ENCODE peak calls at places on chromosome 17, in five cellular contexts. B is brain microvascular endothelial cell, M is mucosa of descending colon, Q is fibroblast of mammary gland, W is fibroblast of pulmonary artery. T is an unnamed sample.

GRCh38 chr17:67574658-67575293 is 143.0 kb upstream of the NOL11 start:
- DNase-seq in B (no peak), M (no peak), Q (no peak), W (no peak), T (no peak)

GRCh38 chr17:32142857-32143524 is 689 bp downstream of the RHOT1 start:
- DNase-seq in B (peak), M (peak), Q (peak), W (peak), T (no peak)

GRCh38 chr17:28985950-28986713 is 19.7 kb downstream of the SEZ6 start:
- DNase-seq in B (no peak), M (no peak), Q (no peak), W (no peak), T (no peak)

GRCh38 chr17:44518032-44518431 is 14.8 kb upstream of the GPATCH8 start:
- DNase-seq in B (no peak), M (no peak), Q (peak), W (no peak), T (no peak)

GRCh38 chr17:34639706-34640425 is 60.5 kb downstream of the TMEM132E start:
- DNase-seq in B (no peak), M (no peak), Q (no peak), W (no peak), T (no peak)

GRCh38 chr17:72125226-72125651 is 4.4 kb downstream of the SOX9 start:
- DNase-seq in B (no peak), M (no peak), Q (no peak), W (peak), T (no peak)

GRCh38 chr17:81509048-81509686 is 3.4 kb downstream of the ACTG1 start:
- DNase-seq in B (no peak), M (no peak), Q (peak), W (peak), T (no peak)

GRCh38 chr17:35578929-35579448 is 618 bp upstream of the PEX12 start:
- DNase-seq in B (no peak), M (no peak), Q (no peak), W (no peak), T (no peak)

GRCh38 chr17:4163951-4164350 is 21.0 kb downstream of the CYB5D2 start:
- DNase-seq in B (no peak), M (no peak), Q (peak), W (peak), T (no peak)

GRCh38 chr17:9123594-9124553 is 102.6 kb downstream of the NTN1 start:
- DNase-seq in B (no peak), M (no peak), Q (no peak), W (no peak), T (no peak)

GRCh38 chr17:55286681-55287589 is 22.2 kb downstream of the HLF start:
- DNase-seq in B (peak), M (peak), Q (peak), W (peak), T (no peak)

GRCh38 chr17:70604854-70605253 is 435.5 kb downstream of the KCNJ2 start:
- DNase-seq in B (no peak), M (no peak), Q (no peak), W (no peak), T (no peak)

GRCh38 chr17:31803494-31804213 is 55.4 kb downstream of the COPRS start:
- DNase-seq in B (no peak), M (no peak), Q (no peak), W (no peak), T (no peak)

GRCh38 chr17:34519286-34519685 is 60.1 kb upstream of the TMEM132E start:
- DNase-seq in B (no peak), M (no peak), Q (peak), W (no peak), T (no peak)

GRCh38 chr17:32342603-32343325 is 791 bp upstream of the C17orf75 start:
- DNase-seq in B (no peak), M (no peak), Q (no peak), W (no peak), T (no peak)

GRCh38 chr17:55641559-55642160 is 81.0 kb downstream of the TMEM100 start:
- DNase-seq in B (peak), M (no peak), Q (peak), W (peak), T (peak)

GRCh38 chr17:36978810-36979584 is 30.2 kb downstream of the AATF start:
- DNase-seq in B (no peak), M (no peak), Q (no peak), W (peak), T (no peak)

GRCh38 chr17:79990704-79991103 is 45.0 kb downstream of the TBC1D16 start:
- DNase-seq in B (no peak), M (peak), Q (no peak), W (no peak), T (no peak)

GRCh38 chr17:76594676-76595075 is 9.0 kb upstream of the ST6GALNAC2 start:
- DNase-seq in B (no peak), M (no peak), Q (no peak), W (no peak), T (no peak)

GRCh38 chr17:44108440-44109311 is 14.8 kb downstream of the HDAC5 start:
- DNase-seq in B (peak), M (peak), Q (peak), W (peak), T (peak)

GRCh38 chr17:64315032-64315490 is 52.0 kb upstream of the TEX2 start:
- DNase-seq in B (no peak), M (peak), Q (peak), W (peak), T (no peak)

GRCh38 chr17:7856081-7856791 is 1.1 kb downstream of the NAA38 start:
- DNase-seq in B (no peak), M (peak), Q (peak), W (peak), T (no peak)

GRCh38 chr17:8662973-8663372 is 32.4 kb upstream of the MYH10 start:
- DNase-seq in B (no peak), M (no peak), Q (no peak), W (no peak), T (no peak)

GRCh38 chr17:70905796-70906195 is 736.5 kb downstream of the KCNJ2 start:
- DNase-seq in B (peak), M (no peak), Q (peak), W (peak), T (peak)

GRCh38 chr17:46125831-46126230 is 67.4 kb downstream of the KANSL1 start:
- DNase-seq in B (peak), M (no peak), Q (no peak), W (peak), T (no peak)

GRCh38 chr17:35807371-35808144 is 1.7 kb upstream of the TAF15 start:
- DNase-seq in B (no peak), M (no peak), Q (peak), W (peak), T (no peak)

GRCh38 chr17:71764507-71764906 is 356.3 kb upstream of the SOX9 start:
- DNase-seq in B (peak), M (no peak), Q (no peak), W (peak), T (no peak)

GRCh38 chr17:50149425-50150353 is 788 bp downstream of the PPP1R9B start:
- DNase-seq in B (no peak), M (peak), Q (peak), W (peak), T (no peak)

GRCh38 chr17:65173284-65173793 is 36.2 kb downstream of the RGS9 start:
- DNase-seq in B (peak), M (peak), Q (peak), W (peak), T (no peak)

GRCh38 chr17:56638536-56639177 is 45.2 kb downstream of the NOG start:
- DNase-seq in B (no peak), M (no peak), Q (peak), W (no peak), T (no peak)

GRCh38 chr17:82670661-82671060 is 22.4 kb upstream of the WDR45B start:
- DNase-seq in B (no peak), M (peak), Q (no peak), W (no peak), T (no peak)

GRCh38 chr17:82668024-82668630 is 19.9 kb upstream of the WDR45B start:
- DNase-seq in B (no peak), M (peak), Q (no peak), W (no peak), T (no peak)

GRCh38 chr17:82666931-82667667 is 18.9 kb upstream of the WDR45B start:
- DNase-seq in B (no peak), M (peak), Q (no peak), W (no peak), T (no peak)

GRCh38 chr17:82667668-82668000 is 19.4 kb upstream of the WDR45B start:
- DNase-seq in B (no peak), M (peak), Q (no peak), W (no peak), T (no peak)

GRCh38 chr17:82668631-82669099 is 20.4 kb upstream of the WDR45B start:
- DNase-seq in B (peak), M (peak), Q (peak), W (peak), T (no peak)
- H3K4me3 ChIP-seq in B (no peak), M (no peak), Q (no peak), W (no peak), T (peak)

GRCh38 chr17:992933-993332 is 4.0 kb upstream of the TIMM22 start:
- DNase-seq in B (no peak), M (peak), Q (no peak), W (no peak), T (no peak)

GRCh38 chr17:987931-988330 is 8.4 kb upstream of the NXN start:
- DNase-seq in B (no peak), M (no peak), Q (no peak), W (no peak), T (no peak)

GRCh38 chr17:986322-986929 is 6.8 kb upstream of the NXN start:
- DNase-seq in B (no peak), M (no peak), Q (no peak), W (no peak), T (no peak)

GRCh38 chr17:988561-988960 is 8.4 kb upstream of the TIMM22 start:
- DNase-seq in B (no peak), M (no peak), Q (no peak), W (no peak), T (no peak)
- TF ChIP-seq CTCF in B (no peak), M (no peak), Q (no peak), W (no peak), T (no peak)

DNA sequence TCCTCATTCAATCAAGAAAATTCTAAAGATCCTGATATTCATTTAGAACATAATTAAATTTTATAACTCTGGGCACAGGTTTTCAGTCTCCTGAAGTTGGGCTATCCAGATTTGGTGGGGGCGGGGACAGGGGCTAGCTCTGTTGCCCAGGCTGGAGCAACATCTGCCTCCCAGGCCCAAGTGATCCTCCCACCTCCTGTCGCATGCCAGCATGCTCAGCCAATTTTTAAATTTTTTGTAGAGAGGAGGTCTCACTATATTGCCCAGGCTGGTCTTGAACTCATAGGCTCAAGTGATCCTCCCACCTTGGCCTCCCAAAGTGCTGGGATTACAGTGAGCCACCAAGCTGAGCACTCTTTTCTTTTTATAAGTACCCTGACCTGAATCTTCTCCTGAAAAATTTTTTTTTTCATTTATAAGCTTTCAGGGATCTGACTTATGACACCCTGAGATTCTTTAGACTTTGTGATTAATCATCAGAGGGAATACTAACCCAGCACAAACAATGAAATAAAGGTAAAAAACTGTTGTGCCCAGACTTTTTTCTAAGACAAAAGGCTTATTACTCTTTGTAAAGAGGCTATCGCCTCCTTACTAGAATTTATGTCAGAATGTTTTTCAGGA is 62.6 kb downstream of the TUBD1 start:
- DNase-seq in B (peak), M (no peak), Q (peak), W (peak), T (no peak)
- H3K4me3 ChIP-seq in B (no peak), M (no peak), Q (peak), W (peak), T (no peak)

GRCh38 chr17:66525338-66525737 is 222.9 kb downstream of the PRKCA start:
- DNase-seq in B (no peak), M (no peak), Q (no peak), W (no peak), T (no peak)

GRCh38 chr17:66524848-66525247 is 222.4 kb downstream of the PRKCA start:
- DNase-seq in B (no peak), M (no peak), Q (no peak), W (no peak), T (no peak)

GRCh38 chr17:66522591-66523272 is 220.3 kb downstream of the PRKCA start:
- DNase-seq in B (no peak), M (no peak), Q (peak), W (no peak), T (no peak)

GRCh38 chr17:66520986-66521385 is 218.6 kb downstream of the PRKCA start:
- DNase-seq in B (no peak), M (no peak), Q (no peak), W (no peak), T (no peak)

DNA sequence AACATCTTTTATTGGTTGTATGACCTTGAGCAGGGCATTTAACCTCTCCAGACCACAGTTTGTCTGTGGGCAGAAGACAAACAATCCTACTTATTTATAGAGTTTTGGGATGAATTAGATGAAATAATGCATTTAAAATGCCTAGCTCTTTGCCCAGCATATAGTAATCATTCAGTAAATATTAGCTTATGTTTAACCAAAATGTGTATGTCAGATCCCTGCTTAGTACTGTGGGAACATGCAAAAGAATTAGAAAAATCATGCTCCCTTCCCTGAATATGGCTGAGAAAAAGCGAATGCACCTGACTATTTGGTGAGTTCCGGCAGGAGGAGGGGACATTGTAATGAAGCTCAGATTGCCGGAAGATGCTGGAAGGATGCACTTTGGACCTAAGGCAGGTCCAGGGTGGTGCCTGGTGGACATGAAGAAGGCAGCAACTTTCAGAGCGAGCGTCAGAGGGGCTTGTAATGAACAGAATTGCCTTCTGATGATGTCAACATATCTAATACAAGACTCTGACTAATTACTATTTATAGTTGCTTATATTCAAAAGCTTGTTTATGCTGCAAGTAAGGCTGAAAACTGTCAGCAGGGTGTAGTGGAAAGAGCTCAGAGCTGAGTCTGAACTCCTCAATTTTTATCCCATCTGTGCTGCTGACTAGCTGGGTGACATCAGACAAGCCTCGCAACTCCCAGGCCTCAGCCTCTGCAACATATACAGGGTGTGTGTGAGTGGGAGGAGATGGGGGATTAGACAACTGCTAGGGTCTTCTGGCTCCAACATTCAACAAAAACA is 221.2 kb downstream of the PRKCA start:
- DNase-seq in B (no peak), M (no peak), Q (peak), W (peak), T (no peak)
- TF ChIP-seq CTCF in B (no peak), M (no peak), Q (no peak), W (no peak), T (no peak)

DNA sequence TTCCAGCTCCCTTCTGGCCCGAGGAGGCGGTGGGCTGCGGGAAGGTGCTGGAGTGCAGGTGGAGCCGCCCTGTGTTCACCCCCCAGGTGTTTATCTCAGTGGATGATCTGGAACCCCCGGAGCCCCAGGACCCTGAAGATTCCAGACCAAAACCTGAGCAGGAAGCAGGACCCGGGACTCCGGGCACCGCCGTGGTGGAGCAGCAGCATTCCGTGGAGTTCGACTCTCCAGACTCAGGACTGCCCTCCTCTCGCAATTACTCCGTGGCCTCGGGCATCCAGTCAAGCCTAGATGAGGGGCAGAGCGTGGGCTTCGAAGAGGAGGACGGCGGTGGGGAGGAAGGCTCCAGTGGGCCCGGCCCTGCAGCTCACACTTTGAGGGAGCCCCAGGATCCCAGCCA is 25.5 kb downstream of the MNT start:
- DNase-seq in B (no peak), M (no peak), Q (no peak), W (no peak), T (no peak)
- H3K4me3 ChIP-seq in B (no peak), M (no peak), Q (no peak), W (no peak), T (no peak)

DNA sequence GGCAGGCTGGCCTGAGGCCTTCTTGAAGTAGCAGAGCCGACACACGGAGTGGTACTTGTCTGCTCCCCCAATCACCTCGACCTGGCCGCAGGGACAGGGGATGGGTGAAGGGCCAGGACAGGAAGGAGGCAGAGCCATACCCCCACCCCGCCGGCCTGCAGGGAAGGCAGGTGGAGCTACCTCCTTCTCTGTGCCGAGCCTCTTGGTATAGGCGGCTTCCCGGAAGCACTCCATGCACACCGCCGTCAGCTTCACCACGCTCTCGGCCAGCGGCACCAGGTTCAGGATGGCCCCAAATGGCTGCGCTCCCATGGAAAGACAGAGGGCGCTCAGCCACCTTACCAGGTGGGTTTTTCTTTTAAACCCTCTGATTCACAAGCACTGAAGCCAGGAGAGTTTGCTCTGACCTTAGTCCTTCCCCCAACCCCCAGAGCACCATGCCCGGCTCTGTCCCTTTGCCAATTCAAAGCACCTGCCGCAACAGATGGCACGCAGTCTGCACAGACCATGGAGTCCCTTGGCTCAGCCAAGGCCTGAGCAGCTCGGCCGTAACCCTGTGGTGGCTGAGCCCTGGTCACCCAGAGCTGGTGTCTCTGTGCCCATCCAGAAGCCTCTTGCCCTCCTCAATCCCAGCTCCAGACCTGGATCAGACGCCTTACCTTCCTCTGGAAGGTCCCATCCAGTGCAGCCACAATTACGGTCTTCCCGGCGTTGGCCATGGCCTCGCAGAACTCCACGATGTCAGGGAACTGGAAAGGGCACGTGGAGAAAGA is 6.7 kb downstream of the SYNGR2 start:
- DNase-seq in B (no peak), M (no peak), Q (no peak), W (no peak), T (no peak)
- TF ChIP-seq CTCF in B (no peak), M (no peak), Q (no peak), W (no peak), T (no peak)

DNA sequence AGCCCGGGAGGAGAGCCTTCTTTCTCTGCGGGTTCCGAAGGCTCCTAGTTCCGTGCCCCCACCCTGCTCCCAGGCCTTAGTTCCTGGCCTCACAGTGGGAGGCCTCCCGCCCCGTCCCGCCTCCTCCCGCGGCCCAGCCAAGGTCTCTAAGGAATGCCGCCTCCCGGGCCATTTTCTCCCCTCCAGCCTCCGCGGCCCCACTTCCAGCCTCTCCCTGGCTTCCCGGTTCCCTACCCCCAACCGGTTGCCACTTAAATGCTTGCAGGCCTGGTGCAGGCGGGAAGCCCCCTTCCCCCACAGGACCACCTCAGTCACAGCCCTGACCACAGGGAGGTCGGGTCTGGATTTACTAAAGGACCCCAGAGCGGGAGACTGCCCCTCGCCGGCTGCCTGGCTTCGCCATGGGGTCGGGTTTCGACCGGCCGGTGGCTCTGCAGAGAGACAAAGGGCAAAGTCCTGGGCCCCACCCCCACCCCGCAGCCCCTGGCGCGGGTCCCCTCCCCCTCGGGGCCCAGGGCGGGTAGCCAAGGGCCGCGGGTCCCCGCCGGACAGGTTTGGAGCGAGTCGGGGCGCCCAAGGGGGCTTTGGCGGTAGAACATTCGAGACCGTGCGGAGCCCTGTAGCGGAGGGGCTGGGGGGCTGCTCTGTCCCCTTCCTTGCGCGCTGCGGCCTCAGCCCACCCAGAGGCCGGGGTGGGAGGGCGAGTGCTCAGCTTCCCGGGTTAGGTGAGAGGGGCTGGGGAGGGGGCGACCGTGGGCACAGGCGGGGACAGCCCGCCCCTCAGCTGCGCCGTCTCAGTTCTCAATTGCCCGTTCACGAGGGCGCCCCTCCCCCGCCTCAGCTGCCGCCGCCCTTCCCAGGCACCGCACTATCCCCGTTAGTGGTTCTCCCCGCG is 16.4 kb downstream of the IGF2BP1 start:
- DNase-seq in B (no peak), M (no peak), Q (no peak), W (no peak), T (no peak)
- H3K4me3 ChIP-seq in B (peak), M (no peak), Q (no peak), W (no peak), T (peak)

GRCh38 chr17:69358688-69359596 is 32.0 kb upstream of the ABCA5 start:
- DNase-seq in B (no peak), M (no peak), Q (no peak), W (no peak), T (no peak)
- TF ChIP-seq CTCF in B (peak), M (no peak), Q (no peak), W (no peak), T (no peak)

T was measured in AG04449.